ENCODE peak calls at places on chromosomes 1 and 21, in four cellular contexts. B is testis, M is suprapubic skin, I is A549. L is an unnamed sample. For H3K9me3, the result is how much of the 10 kb centered on the place peaks cover.

GRCh38 chr1:37845049-37845646 is 14.2 kb downstream of the MTF1 start:
- DNase-seq in B (no peak), M (no peak), I (no peak), L (no peak)

GRCh38 chr21:25638634-25639166 is 358 bp upstream of the JAM2 start:
- DNase-seq in M (no peak), I (no peak), B (no peak), L (no peak)

GRCh38 chr1:98688110-98688739 is 26.7 kb downstream of the SNX7 start:
- DNase-seq in M (no peak), B (no peak), I (no peak), L (no peak)

GRCh38 chr21:38774152-38774551 is 31.6 kb upstream of the ETS2 start:
- DNase-seq in I (no peak), M (no peak), B (no peak), L (no peak)

GRCh38 chr21:16870116-16870515 is 642.7 kb upstream of the CXADR start:
- DNase-seq in B (no peak), I (no peak), M (no peak), L (no peak)

GRCh38 chr21:34074283-34075098 is 1.1 kb downstream of the MRPS6 start:
- DNase-seq in I (no peak), B (no peak), M (no peak), L (no peak)

GRCh38 chr1:36553591-36554417 is 71.1 kb upstream of the CSF3R start:
- DNase-seq in M (peak), I (peak), B (peak), L (peak)

GRCh38 chr1:29985376-29985945 is 737.9 kb downstream of the MATN1 start:
- DNase-seq in I (no peak), M (no peak), B (no peak), L (no peak)

GRCh38 chr1:17561252-17561558 is 21.7 kb downstream of the ARHGEF10L start:
- DNase-seq in I (no peak), B (no peak), M (no peak), L (no peak)

GRCh38 chr1:53511933-53512806 is 53.0 kb downstream of the DMRTB1 start:
- DNase-seq in B (no peak), I (no peak), M (no peak), L (no peak)

GRCh38 chr1:235018720-235019444 is 109.8 kb downstream of the TOMM20 start:
- DNase-seq in M (no peak), B (no peak), I (no peak), L (peak)

GRCh38 chr21:44432841-44433790 is 22.2 kb upstream of the LRRC3 start:
- DNase-seq in I (no peak), M (peak), B (no peak), L (no peak)

GRCh38 chr1:109719337-109719837 is 7.3 kb downstream of the GSTM5 start:
- DNase-seq in I (no peak), B (no peak), M (no peak), L (no peak)

GRCh38 chr1:151981178-151981525 is 12.5 kb downstream of the S100A10 start:
- DNase-seq in B (no peak), M (no peak), I (no peak), L (no peak)

GRCh38 chr1:37995773-37996379 is 6.1 kb upstream of the SF3A3 start:
- DNase-seq in I (no peak), B (peak), M (peak), L (peak)

GRCh38 chr1:233033366-233033765 is 83.0 kb downstream of the NTPCR start:
- DNase-seq in M (no peak), I (no peak), B (no peak), L (no peak)

DNA sequence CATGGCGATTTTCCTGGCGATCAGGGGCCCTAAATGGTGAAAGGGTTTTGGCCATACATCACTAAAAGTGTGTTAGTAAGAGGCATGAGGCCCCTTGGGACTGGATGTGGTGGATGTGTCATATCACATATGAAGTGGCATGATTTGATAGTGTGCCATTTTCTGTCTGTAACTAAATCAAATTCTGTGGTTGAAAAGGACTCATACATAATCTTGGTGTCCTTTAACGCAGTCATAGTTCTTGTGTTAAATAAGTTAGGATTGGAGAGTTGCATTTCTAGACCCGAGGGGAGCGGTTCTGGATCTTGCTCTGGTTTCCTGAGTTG is 145.0 kb downstream of the ST6GALNAC3 start:
- DNase-seq in B (no peak), I (no peak), M (no peak), L (no peak)
- TF ChIP-seq CTCF in B (no peak), I (no peak), M (no peak), L (no peak)

GRCh38 chr1:238664139-238664538 is 722.2 kb upstream of the CHRM3 start:
- DNase-seq in M (no peak), B (no peak), I (no peak), L (no peak)
- H3K9me3 ChIP-seq in M (under half), B (under half), I (under half), L (under half)

DNA sequence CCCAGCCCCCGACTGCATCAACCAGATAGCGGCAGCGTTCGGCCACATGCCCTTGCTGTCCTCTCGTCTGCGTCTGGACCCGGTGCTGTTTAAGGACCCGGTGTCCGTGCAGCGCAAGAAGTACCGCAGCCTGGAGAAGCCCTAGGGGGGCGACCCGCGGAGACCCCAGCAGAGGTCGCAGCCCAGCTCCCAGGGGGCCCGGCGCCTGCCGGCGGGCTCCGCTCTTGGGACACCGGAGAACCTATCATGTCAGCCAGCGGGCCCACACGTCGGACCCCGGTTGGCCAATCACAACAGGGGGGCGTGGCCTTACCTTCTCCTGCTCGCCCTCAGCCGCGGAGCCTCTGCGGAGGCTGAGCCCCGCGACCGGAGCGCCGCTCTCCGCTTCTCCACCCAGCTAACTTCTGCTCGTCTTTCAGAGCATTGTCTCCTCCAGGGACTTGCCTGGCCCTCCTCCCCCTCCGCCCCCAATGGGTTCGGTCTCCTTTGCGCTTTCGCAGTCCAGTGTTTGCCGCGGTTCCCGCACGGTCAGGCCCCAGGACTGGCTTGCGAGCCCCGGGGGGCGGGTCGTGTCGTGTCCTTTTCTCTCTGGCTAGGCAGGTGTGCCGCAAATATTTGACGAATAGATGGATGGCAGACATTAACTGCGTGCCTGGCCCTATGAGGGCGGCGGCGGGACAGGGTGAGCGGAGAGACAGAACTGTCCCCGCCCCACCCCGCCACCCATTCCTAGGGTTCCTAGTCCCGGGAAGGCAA is 10.5 kb downstream of the SLC30A2 start:
- DNase-seq in B (peak), M (peak), I (peak), L (peak)
- TF ChIP-seq POLR2A in B (no peak), M (no peak), I (peak), L (peak)

GRCh38 chr1:180778782-180779398 is 133.8 kb upstream of the KIAA1614 start:
- DNase-seq in B (no peak), I (peak), M (no peak), L (no peak)
- TF ChIP-seq CTCF in B (no peak), I (peak), M (no peak), L (no peak)

GRCh38 chr1:2811526-2811905 is 10.0 kb upstream of the TTC34 start:
- DNase-seq in I (no peak), B (no peak), M (no peak), L (no peak)
- H3K9me3 ChIP-seq in I (under half), B (under half), M (under half), L (under half)

DNA sequence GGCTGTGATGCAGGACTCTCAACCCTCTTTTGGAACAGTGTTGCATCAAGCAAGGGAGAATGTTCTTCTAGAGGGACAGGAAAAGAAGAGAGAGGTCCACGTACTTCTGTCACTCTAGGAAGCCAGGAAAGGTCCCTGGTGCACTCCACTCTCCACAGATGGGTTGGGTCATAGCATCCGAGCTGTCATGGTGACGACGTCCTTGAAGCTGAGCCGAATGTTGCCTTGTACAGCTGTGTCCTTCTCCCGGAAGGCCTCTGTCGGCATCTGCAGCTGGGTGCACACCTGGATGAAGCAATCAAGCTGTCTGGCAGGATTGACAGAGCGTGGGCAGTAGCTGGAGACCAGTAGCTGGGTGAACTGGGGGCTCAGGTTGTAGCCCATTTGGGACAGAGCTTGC is 12.5 kb downstream of the MDM4 start:
- DNase-seq in B (no peak), I (no peak), M (no peak), L (no peak)
- TF ChIP-seq POLR2A in B (no peak), I (no peak), M (no peak), L (no peak)

GRCh38 chr1:240294566-240294965 is 202.9 kb downstream of the FMN2 start:
- DNase-seq in I (no peak), M (no peak), B (no peak), L (no peak)
- TF ChIP-seq CTCF in I (no peak), M (no peak), B (no peak), L (no peak)

L was measured in Peyer's patch.